ENCODE peak calls at places on chromosome 19, in nine cellular contexts. One of them, this sample, is unnamed. For H3K4me1 and H3K27me3, the result is how much of the 10 kb centered on the place peaks cover.

GRCh38 chr19:49205114-49205513 is 47.5 kb downstream of the TRPM4 start:
- DNase-seq in gastrocnemius medialis: no peak
- DNase-seq in Peyer's patch: no peak
- DNase-seq in testis: no peak
- DNase-seq in IMR-90: no peak
- DNase-seq in GM12878: no peak
- DNase-seq in ovary: no peak
- DNase-seq in stomach: no peak
- DNase-seq in heart left ventricle: no peak
- DNase-seq in this sample: no peak

GRCh38 chr19:10404888-10405808 is 1.8 kb upstream of the CDC37 start:
- DNase-seq in testis: no peak
- DNase-seq in gastrocnemius medialis: no peak
- DNase-seq in GM12878: no peak
- DNase-seq in heart left ventricle: no peak
- DNase-seq in ovary: no peak
- DNase-seq in stomach: no peak
- DNase-seq in IMR-90: no peak
- DNase-seq in Peyer's patch: no peak
- DNase-seq in this sample: no peak

GRCh38 chr19:49690656-49691242 is at the start of gene CPT1C:
- DNase-seq in gastrocnemius medialis: peak
- DNase-seq in heart left ventricle: peak
- DNase-seq in stomach: peak
- DNase-seq in GM12878: no peak
- DNase-seq in Peyer's patch: peak
- DNase-seq in IMR-90: peak
- DNase-seq in testis: peak
- DNase-seq in ovary: peak
- DNase-seq in this sample: peak

GRCh38 chr19:39998511-39998910 is 1.7 kb downstream of the ZNF546 start:
- DNase-seq in Peyer's patch: no peak
- DNase-seq in stomach: no peak
- DNase-seq in gastrocnemius medialis: no peak
- DNase-seq in ovary: no peak
- DNase-seq in testis: no peak
- DNase-seq in heart left ventricle: no peak
- DNase-seq in IMR-90: peak
- DNase-seq in GM12878: no peak
- DNase-seq in this sample: no peak

GRCh38 chr19:19776206-19777008 is 43.5 kb upstream of the ZNF14 start:
- DNase-seq in testis: peak
- DNase-seq in Peyer's patch: peak
- DNase-seq in IMR-90: peak
- DNase-seq in stomach: peak
- DNase-seq in ovary: peak
- DNase-seq in heart left ventricle: peak
- DNase-seq in GM12878: peak
- DNase-seq in gastrocnemius medialis: peak
- DNase-seq in this sample: peak

GRCh38 chr19:6674868-6675305 is 4.9 kb upstream of the TNFSF14 start:
- DNase-seq in Peyer's patch: peak
- DNase-seq in testis: peak
- DNase-seq in stomach: peak
- DNase-seq in GM12878: peak
- DNase-seq in gastrocnemius medialis: peak
- DNase-seq in heart left ventricle: peak
- DNase-seq in ovary: no peak
- DNase-seq in IMR-90: peak
- DNase-seq in this sample: no peak

GRCh38 chr19:27745978-27746542 is 1466.9 kb downstream of the UQCRFS1 start:
- DNase-seq in stomach: peak
- DNase-seq in Peyer's patch: no peak
- DNase-seq in ovary: no peak
- DNase-seq in IMR-90: no peak
- DNase-seq in GM12878: no peak
- DNase-seq in heart left ventricle: no peak
- DNase-seq in testis: no peak
- DNase-seq in gastrocnemius medialis: no peak
- DNase-seq in this sample: no peak

GRCh38 chr19:15283141-15283885 is 49.0 kb downstream of the BRD4 start:
- DNase-seq in IMR-90: peak
- DNase-seq in gastrocnemius medialis: peak
- DNase-seq in GM12878: no peak
- DNase-seq in Peyer's patch: no peak
- DNase-seq in ovary: peak
- DNase-seq in heart left ventricle: no peak
- DNase-seq in stomach: no peak
- DNase-seq in testis: no peak
- DNase-seq in this sample: no peak

GRCh38 chr19:53037101-53038097 is 7.1 kb upstream of the ERVV-2 start:
- DNase-seq in heart left ventricle: peak
- DNase-seq in GM12878: no peak
- DNase-seq in Peyer's patch: no peak
- DNase-seq in testis: peak
- DNase-seq in gastrocnemius medialis: no peak
- DNase-seq in IMR-90: peak
- DNase-seq in stomach: no peak
- DNase-seq in ovary: no peak
- DNase-seq in this sample: no peak

GRCh38 chr19:55391702-55392615 is 6.2 kb downstream of the RPL28 start:
- DNase-seq in IMR-90: peak
- DNase-seq in testis: no peak
- DNase-seq in GM12878: no peak
- DNase-seq in stomach: no peak
- DNase-seq in ovary: no peak
- DNase-seq in gastrocnemius medialis: no peak
- DNase-seq in Peyer's patch: no peak
- DNase-seq in heart left ventricle: no peak
- DNase-seq in this sample: no peak

GRCh38 chr19:54373781-54374266 is 9.1 kb upstream of the LAIR1 start:
- DNase-seq in ovary: no peak
- DNase-seq in stomach: no peak
- DNase-seq in IMR-90: no peak
- DNase-seq in testis: no peak
- DNase-seq in Peyer's patch: no peak
- DNase-seq in GM12878: no peak
- DNase-seq in gastrocnemius medialis: no peak
- DNase-seq in heart left ventricle: no peak
- DNase-seq in this sample: no peak

GRCh38 chr19:4589579-4590410 is 30.3 kb upstream of the SEMA6B start:
- DNase-seq in stomach: no peak
- DNase-seq in heart left ventricle: peak
- DNase-seq in ovary: no peak
- DNase-seq in gastrocnemius medialis: no peak
- DNase-seq in Peyer's patch: no peak
- DNase-seq in testis: peak
- DNase-seq in IMR-90: no peak
- DNase-seq in GM12878: no peak
- DNase-seq in this sample: no peak

GRCh38 chr19:4493929-4494690 is 22.0 kb downstream of the HDGFL2 start:
- DNase-seq in GM12878: no peak
- DNase-seq in testis: no peak
- DNase-seq in IMR-90: no peak
- DNase-seq in ovary: no peak
- DNase-seq in gastrocnemius medialis: no peak
- DNase-seq in heart left ventricle: no peak
- DNase-seq in stomach: no peak
- DNase-seq in Peyer's patch: no peak
- DNase-seq in this sample: no peak

GRCh38 chr19:49952906-49953305 is 8.1 kb downstream of the SIGLEC11 start:
- DNase-seq in testis: no peak
- DNase-seq in Peyer's patch: no peak
- DNase-seq in heart left ventricle: no peak
- DNase-seq in IMR-90: no peak
- DNase-seq in gastrocnemius medialis: no peak
- DNase-seq in stomach: no peak
- DNase-seq in GM12878: no peak
- DNase-seq in ovary: no peak
- DNase-seq in this sample: no peak

GRCh38 chr19:7980168-7980567 is 25.3 kb downstream of the ELAVL1 start:
- DNase-seq in heart left ventricle: no peak
- DNase-seq in testis: no peak
- DNase-seq in ovary: no peak
- DNase-seq in stomach: no peak
- DNase-seq in gastrocnemius medialis: no peak
- DNase-seq in GM12878: no peak
- DNase-seq in Peyer's patch: no peak
- DNase-seq in IMR-90: no peak
- DNase-seq in this sample: no peak

GRCh38 chr19:10086032-10086903 is at the start of gene SHFL:
- DNase-seq in Peyer's patch: peak
- DNase-seq in stomach: peak
- DNase-seq in gastrocnemius medialis: no peak
- DNase-seq in IMR-90: peak
- DNase-seq in ovary: peak
- DNase-seq in GM12878: no peak
- DNase-seq in testis: peak
- DNase-seq in heart left ventricle: peak
- DNase-seq in this sample: peak

GRCh38 chr19:54164369-54165068 is 5.0 kb upstream of the LENG1 start:
- DNase-seq in heart left ventricle: no peak
- DNase-seq in Peyer's patch: peak
- DNase-seq in stomach: peak
- DNase-seq in GM12878: no peak
- DNase-seq in IMR-90: peak
- DNase-seq in gastrocnemius medialis: no peak
- DNase-seq in ovary: peak
- DNase-seq in testis: peak
- DNase-seq in this sample: no peak

GRCh38 chr19:6076675-6077463 is 33.4 kb downstream of the RFX2 start:
- DNase-seq in GM12878: no peak
- DNase-seq in gastrocnemius medialis: no peak
- DNase-seq in testis: no peak
- DNase-seq in stomach: no peak
- DNase-seq in Peyer's patch: no peak
- DNase-seq in ovary: peak
- DNase-seq in heart left ventricle: peak
- DNase-seq in IMR-90: peak
- DNase-seq in this sample: no peak

GRCh38 chr19:43777163-43777700 is 3.5 kb downstream of the KCNN4 start:
- DNase-seq in gastrocnemius medialis: no peak
- DNase-seq in stomach: no peak
- DNase-seq in testis: no peak
- DNase-seq in IMR-90: peak
- DNase-seq in Peyer's patch: peak
- DNase-seq in heart left ventricle: no peak
- DNase-seq in ovary: no peak
- DNase-seq in GM12878: no peak
- DNase-seq in this sample: no peak

DNA sequence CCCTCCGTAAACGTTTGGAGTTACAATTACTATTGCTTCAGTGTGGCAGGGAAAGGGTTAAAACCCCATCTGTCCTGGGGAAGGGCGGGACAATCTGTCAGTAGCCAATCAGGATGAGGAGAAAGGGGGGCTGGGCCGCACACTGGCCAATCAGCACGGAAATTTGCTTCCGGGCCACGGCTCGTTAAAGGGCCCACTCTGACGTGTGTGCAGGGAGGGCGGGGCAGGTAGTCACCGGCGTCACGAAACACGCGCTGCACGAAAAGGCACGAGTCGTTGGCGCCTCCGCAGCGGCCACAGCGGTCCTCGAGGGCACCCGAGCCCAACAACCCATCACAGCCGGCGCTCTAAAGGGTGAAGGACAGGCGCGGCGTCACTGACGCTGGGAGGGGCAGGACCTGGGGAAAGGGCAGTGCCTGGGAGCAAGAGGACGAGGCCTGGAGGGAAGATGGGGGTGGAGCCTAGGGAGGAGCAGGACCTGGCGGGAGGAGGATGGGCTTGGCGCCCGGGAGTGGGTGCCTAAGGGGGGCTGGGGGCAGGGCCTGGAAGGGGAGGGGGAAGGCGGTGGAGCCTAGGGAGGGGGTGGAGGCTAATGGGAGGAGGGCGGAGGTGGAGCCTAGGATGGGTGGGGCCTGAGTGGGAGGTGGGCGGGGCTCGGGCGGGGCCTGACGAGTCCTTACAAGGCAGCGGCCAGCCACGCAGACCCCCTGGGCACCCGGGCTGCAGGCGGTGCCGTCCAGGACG is 4.9 kb downstream of the ADAMTSL5 start:
- DNase-seq in stomach: peak
- DNase-seq in Peyer's patch: peak
- DNase-seq in heart left ventricle: peak
- DNase-seq in IMR-90: peak
- DNase-seq in testis: peak
- DNase-seq in ovary: peak
- DNase-seq in gastrocnemius medialis: peak
- DNase-seq in GM12878: peak
- DNase-seq in this sample: peak
- TF ChIP-seq POLR2A in stomach: no peak
- TF ChIP-seq POLR2A in Peyer's patch: no peak
- TF ChIP-seq POLR2A in heart left ventricle: no peak
- TF ChIP-seq POLR2A in IMR-90: no peak
- TF ChIP-seq POLR2A in testis: no peak
- TF ChIP-seq POLR2A in ovary: no peak
- TF ChIP-seq POLR2A in gastrocnemius medialis: peak
- TF ChIP-seq POLR2A in GM12878: peak
- TF ChIP-seq POLR2A in this sample: no peak

DNA sequence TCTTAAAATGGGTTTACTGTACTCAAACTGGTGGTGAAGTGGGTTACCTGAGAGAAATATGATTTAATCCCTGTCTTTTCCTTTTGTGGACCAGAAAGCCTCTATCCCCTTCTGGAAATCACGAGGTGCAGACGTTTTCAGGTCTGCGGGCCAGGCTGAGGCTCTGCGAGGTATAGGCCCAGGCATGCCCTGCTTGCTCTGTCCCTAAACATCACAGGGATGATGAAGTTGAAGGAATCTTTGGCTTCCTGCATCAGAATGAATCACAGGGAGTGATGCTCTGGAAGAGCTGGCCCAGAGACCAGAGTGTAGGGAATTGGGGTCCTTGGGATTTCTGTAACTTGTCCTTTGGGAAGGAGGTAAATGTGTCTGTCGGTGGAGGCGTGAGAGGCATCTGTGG is 18.4 kb upstream of the CHST8 start:
- DNase-seq in gastrocnemius medialis: no peak
- DNase-seq in GM12878: no peak
- DNase-seq in Peyer's patch: no peak
- DNase-seq in IMR-90: no peak
- DNase-seq in heart left ventricle: no peak
- DNase-seq in stomach: no peak
- DNase-seq in ovary: no peak
- DNase-seq in testis: no peak
- DNase-seq in this sample: no peak
- H3K4me1 ChIP-seq in gastrocnemius medialis: under half
- H3K4me1 ChIP-seq in GM12878: under half
- H3K4me1 ChIP-seq in Peyer's patch: under half
- H3K4me1 ChIP-seq in IMR-90: under half
- H3K4me1 ChIP-seq in heart left ventricle: under half
- H3K4me1 ChIP-seq in stomach: under half
- H3K4me1 ChIP-seq in ovary: under half
- H3K4me1 ChIP-seq in testis: under half
- H3K4me1 ChIP-seq in this sample: under half

GRCh38 chr19:18232540-18233223 is 6.4 kb upstream of the PDE4C start:
- DNase-seq in Peyer's patch: no peak
- DNase-seq in stomach: no peak
- DNase-seq in ovary: no peak
- DNase-seq in gastrocnemius medialis: no peak
- DNase-seq in heart left ventricle: no peak
- DNase-seq in IMR-90: no peak
- DNase-seq in GM12878: no peak
- DNase-seq in testis: no peak
- DNase-seq in this sample: no peak
- H3K27me3 ChIP-seq in Peyer's patch: under half
- H3K27me3 ChIP-seq in stomach: half or more
- H3K27me3 ChIP-seq in ovary: under half
- H3K27me3 ChIP-seq in gastrocnemius medialis: under half
- H3K27me3 ChIP-seq in heart left ventricle: under half
- H3K27me3 ChIP-seq in IMR-90: under half
- H3K27me3 ChIP-seq in GM12878: under half
- H3K27me3 ChIP-seq in testis: under half
- H3K27me3 ChIP-seq in this sample: half or more

GRCh38 chr19:38392707-38393308 is 4.3 kb downstream of the SPRED3 start:
- DNase-seq in ovary: no peak
- DNase-seq in Peyer's patch: peak
- DNase-seq in stomach: peak
- DNase-seq in GM12878: no peak
- DNase-seq in heart left ventricle: no peak
- DNase-seq in IMR-90: peak
- DNase-seq in gastrocnemius medialis: no peak
- DNase-seq in testis: no peak
- DNase-seq in this sample: no peak
- TF ChIP-seq POLR2A in ovary: no peak
- TF ChIP-seq POLR2A in Peyer's patch: peak
- TF ChIP-seq POLR2A in stomach: no peak
- TF ChIP-seq POLR2A in GM12878: no peak
- TF ChIP-seq POLR2A in heart left ventricle: no peak
- TF ChIP-seq POLR2A in IMR-90: no peak
- TF ChIP-seq POLR2A in gastrocnemius medialis: no peak
- TF ChIP-seq POLR2A in testis: no peak
- TF ChIP-seq POLR2A in this sample: no peak

This sample was measured in tibial nerve.